ENCODE peak calls at places on chromosomes 2 and 18, in nine cellular contexts. Y is pancreas; M is osteocyte; F is BE2C; K is A549; D is stimulated activated naive CD8-positive, alpha-beta T cell treated with anti-CD3 and anti-CD28 coated beads, Interleukin-15, Interleukin-2, amounts not matched to agents 100 U/mL and 50 U/mL, for 24 hours; W is sciatic nerve; O is NB4; B is NCI-H446 treated with DMSO at 0.1 percent for 48 hours. R is an unnamed sample.

GRCh38 chr2:238910751-238911351 is 63.0 kb downstream of the TWIST2 start:
- DNase-seq in Y (no peak), W (no peak), O (no peak), M (no peak), K (peak; percentile 42), D (no peak), F (no peak), B (no peak), R (peak; percentile 57)

GRCh38 chr2:30040147-30040546 is 106.7 kb upstream of the YPEL5 start:
- DNase-seq in B (no peak), K (no peak), W (no peak), F (no peak), O (no peak), D (peak; percentile 12), M (peak; percentile 49), Y (no peak), R (no peak)

GRCh38 chr2:120205901-120206581 is 17.2 kb downstream of the TMEM185B start:
- DNase-seq in W (no peak), F (peak; percentile 42), B (no peak), D (peak; percentile 76), K (no peak), M (peak; percentile 79), O (peak; percentile 53), Y (no peak), R (no peak)

GRCh38 chr2:191115391-191115790 is 35.4 kb downstream of the STAT4 start:
- DNase-seq in B (no peak), F (no peak), O (peak; percentile 8), Y (no peak), D (peak; percentile 68), W (no peak), M (no peak), K (no peak), R (no peak)

GRCh38 chr18:45169610-45170009 is 445.7 kb upstream of the SLC14A2 start:
- DNase-seq in B (no peak), D (no peak), K (peak; percentile 41), W (peak; percentile 63), M (no peak), Y (peak; percentile 18), F (no peak), O (peak; percentile 75), R (no peak)

GRCh38 chr2:19543271-19544019 is 185.0 kb upstream of the OSR1 start:
- DNase-seq in F (no peak), K (no peak), W (no peak), O (no peak), D (no peak), Y (no peak), B (no peak), M (no peak), R (no peak)

GRCh38 chr18:1002653-1003178 is 98.0 kb downstream of the ADCYAP1 start:
- DNase-seq in O (no peak), W (no peak), F (no peak), K (no peak), B (no peak), D (no peak), Y (no peak), M (no peak), R (no peak)

GRCh38 chr18:22094375-22094767 is 75.0 kb upstream of the GATA6 start:
- DNase-seq in M (no peak), W (no peak), D (no peak), O (no peak), Y (no peak), K (no peak), F (no peak), B (no peak), R (no peak)

GRCh38 chr2:56474412-56475158 is 290.8 kb downstream of the CCDC85A start:
- DNase-seq in F (no peak), D (no peak), O (no peak), Y (no peak), M (no peak), K (peak; percentile 5), W (no peak), B (peak; percentile 95), R (no peak)

GRCh38 chr2:221708916-221709315 is 136.8 kb upstream of the EPHA4 start:
- DNase-seq in M (no peak), K (no peak), B (no peak), Y (no peak), O (peak; percentile 8), F (no peak), W (no peak), D (no peak), R (no peak)

GRCh38 chr18:35590935-35591334 is 9.4 kb downstream of the GALNT1 start:
- DNase-seq in M (no peak), Y (no peak), B (no peak), F (no peak), O (no peak), D (no peak), W (no peak), K (no peak), R (no peak)

GRCh38 chr2:14994721-14995120 is 362.2 kb downstream of the LRATD1 start:
- DNase-seq in D (no peak), K (no peak), F (no peak), B (no peak), O (no peak), Y (no peak), M (no peak), W (no peak), R (no peak)

GRCh38 chr2:206423147-206423546 is 20.2 kb upstream of the ADAM23 start:
- DNase-seq in F (peak; percentile 54), O (no peak), M (no peak), W (no peak), D (no peak), K (peak; percentile 39), B (no peak), Y (no peak), R (no peak)

GRCh38 chr2:30276455-30276911 is 45.1 kb downstream of the LBH start:
- DNase-seq in M (no peak), O (no peak), Y (no peak), K (no peak), B (no peak), D (peak; percentile 59), F (no peak), W (no peak), R (no peak)

GRCh38 chr2:114929225-114929624 is 486.8 kb downstream of the DPP10 start:
- DNase-seq in O (no peak), B (no peak), Y (no peak), K (no peak), D (no peak), W (no peak), M (no peak), F (no peak), R (no peak)

GRCh38 chr2:99880148-99880983 is 262.0 kb downstream of the AFF3 start:
- DNase-seq in M (no peak), Y (no peak), K (no peak), W (no peak), O (no peak), B (peak; percentile 87), F (no peak), D (peak; percentile 20), R (no peak)

GRCh38 chr2:12618576-12618975 is 98.2 kb upstream of the TRIB2 start:
- DNase-seq in F (no peak), M (no peak), O (no peak), Y (no peak), D (no peak), W (no peak), K (no peak), B (no peak), R (no peak)

GRCh38 chr18:78995740-78996395 is 16.2 kb downstream of the SALL3 start:
- DNase-seq in D (no peak), W (no peak), B (no peak), M (peak; percentile 79), Y (no peak), K (no peak), F (no peak), O (no peak), R (peak; percentile 63)

GRCh38 chr2:65666156-65666725 is 233.8 kb upstream of the SPRED2 start:
- DNase-seq in K (no peak), Y (no peak), B (no peak), M (no peak), F (no peak), O (peak; percentile 93), W (no peak), D (no peak), R (no peak)

GRCh38 chr2:231988179-231988866 is 26.8 kb downstream of the DIS3L2 start:
- DNase-seq in F (no peak), D (no peak), Y (no peak), B (no peak), W (no peak), M (no peak), K (no peak), O (no peak), R (no peak)

GRCh38 chr2:173101687-173102086 is 26.0 kb downstream of the MAP3K20 start:
- DNase-seq in B (no peak), K (no peak), O (no peak), D (no peak), M (no peak), W (no peak), F (no peak), Y (no peak), R (no peak)

GRCh38 chr18:44079602-44080001 is 601.1 kb upstream of the SETBP1 start:
- DNase-seq in D (no peak), M (no peak), O (no peak), Y (no peak), F (no peak), B (no peak), K (no peak), W (no peak), R (no peak)

GRCh38 chr2:105827351-105828096 is 82.8 kb downstream of the NCK2 start:
- DNase-seq in K (no peak), W (no peak), F (no peak), D (no peak), Y (no peak), O (peak; percentile 85), M (no peak), B (no peak), R (no peak)